ENCODE peak calls at places on chromosomes 16 and 17, in four cellular contexts. A is neuronal stem cell, O is body of pancreas, R is iris pigment epithelial cell. L is an unnamed sample.

GRCh38 chr16:31458073-31458834 is 1.0 kb upstream of the ARMC5 start:
- DNase-seq in A (no peak), O (peak), R (peak), L (no peak)

GRCh38 chr16:63289834-63290460 is 1253.7 kb upstream of the CDH8 start:
- DNase-seq in R (peak), O (peak), A (peak), L (peak)

GRCh38 chr16:26983426-26983825 is 83.3 kb upstream of the C16orf82 start:
- DNase-seq in R (peak), O (no peak), A (no peak), L (no peak)

GRCh38 chr16:8756755-8757154 is 40.7 kb downstream of the TMEM186 start:
- DNase-seq in R (no peak), A (no peak), O (no peak), L (no peak)

GRCh38 chr17:28846231-28846630 is 3.6 kb upstream of the FAM222B start:
- DNase-seq in A (no peak), O (no peak), R (no peak), L (no peak)

GRCh38 chr16:11303405-11304138 is 22.4 kb upstream of the PRM1 start:
- DNase-seq in A (no peak), R (no peak), O (peak), L (no peak)

GRCh38 chr17:33273271-33273670 is 19.8 kb downstream of the ASIC2 start:
- DNase-seq in A (no peak), R (no peak), O (no peak), L (no peak)

GRCh38 chr17:28746611-28747045 is 2.8 kb downstream of the TRAF4 start:
- DNase-seq in O (peak), R (peak), A (no peak), L (no peak)

GRCh38 chr16:14369734-14370598 is 260.1 kb downstream of the PARN start:
- DNase-seq in R (no peak), A (no peak), O (no peak), L (no peak)

GRCh38 chr16:58970775-58971174 is 236.7 kb upstream of the GOT2 start:
- DNase-seq in O (no peak), R (peak), A (no peak), L (no peak)

GRCh38 chr16:49855280-49855821 is 561 bp downstream of the ZNF423 start:
- DNase-seq in R (peak), A (peak), O (peak), L (peak)

GRCh38 chr17:3972931-3973330 is 8.7 kb upstream of the ATP2A3 start:
- DNase-seq in R (no peak), O (no peak), A (no peak), L (no peak)

GRCh38 chr16:72942021-72942420 is 105.9 kb downstream of the ZFHX3 start:
- DNase-seq in A (no peak), O (no peak), R (no peak), L (no peak)

GRCh38 chr16:24609740-24610420 is 70.5 kb downstream of the RBBP6 start:
- DNase-seq in R (peak), O (peak), A (peak), L (peak)

GRCh38 chr16:80015566-80015965 is 415.0 kb upstream of the MAF start:
- DNase-seq in O (no peak), R (peak), A (no peak), L (no peak)

GRCh38 chr16:19882641-19883040 is 2.0 kb downstream of the GPRC5B start:
- DNase-seq in O (no peak), R (no peak), A (no peak), L (no peak)